ENCODE peak calls at places on chromosomes 11 and 22, in six cellular contexts. K, U, V, I, N and R are unnamed samples.

GRCh38 chr11:31655483-31655882 is 145.9 kb downstream of the ELP4 start:
- DNase-seq in K (no peak), U (no peak), V (no peak), I (peak; percentile 29), N (peak; percentile 43), R (no peak)

GRCh38 chr22:49727881-49728563 is 99.7 kb downstream of the BRD1 start:
- DNase-seq in K (no peak), U (no peak), V (no peak), I (no peak), N (no peak), R (no peak)

GRCh38 chr11:130522284-130522961 is 74.0 kb downstream of the ADAMTS15 start:
- DNase-seq in K (no peak), U (no peak), V (peak; percentile 92), I (peak; percentile 98), N (peak; percentile 90), R (peak; percentile 61)

GRCh38 chr11:125344846-125345705 is 151.0 kb downstream of the FEZ1 start:
- DNase-seq in K (no peak), U (no peak), V (no peak), I (no peak), N (no peak), R (no peak)

GRCh38 chr11:76235233-76236091 is 29.2 kb upstream of the WNT11 start:
- DNase-seq in K (peak; percentile 86), U (peak; percentile 83), V (peak; percentile 96), I (peak; percentile 98), N (peak; percentile 90), R (peak; percentile 97)

GRCh38 chr11:107591098-107591445 is at the start of gene ELMOD1:
- DNase-seq in K (no peak), U (peak; percentile 47), V (peak; percentile 63), I (peak; percentile 56), N (peak; percentile 59), R (peak; percentile 72)

GRCh38 chr22:32613773-32614172 is 139.2 kb downstream of the FBXO7 start:
- DNase-seq in K (no peak), U (no peak), V (no peak), I (no peak), N (no peak), R (no peak)

GRCh38 chr11:848380-848931 is 5.8 kb downstream of the TSPAN4 start:
- DNase-seq in K (peak; percentile 35), U (no peak), V (peak; percentile 65), I (no peak), N (no peak), R (peak; percentile 74)

GRCh38 chr11:67303132-67303988 is at the start of gene SSH3:
- DNase-seq in K (no peak), U (peak; percentile 76), V (peak; percentile 84), I (peak; percentile 87), N (peak; percentile 73), R (peak; percentile 83)

GRCh38 chr11:13215157-13215556 is 62.4 kb upstream of the BMAL1 start:
- DNase-seq in K (no peak), U (no peak), V (no peak), I (no peak), N (peak; percentile 90), R (no peak)

GRCh38 chr11:14583252-14584105 is 60.1 kb upstream of the PDE3B start:
- DNase-seq in K (no peak), U (no peak), V (no peak), I (no peak), N (no peak), R (peak; percentile 9)

GRCh38 chr11:116312560-116313340 is 460.0 kb downstream of the BUD13 start:
- DNase-seq in K (no peak), U (peak; percentile 98), V (no peak), I (no peak), N (peak; percentile 50), R (peak; percentile 97)

GRCh38 chr11:31089117-31089516 is 280.4 kb downstream of the DCDC1 start:
- DNase-seq in K (no peak), U (peak; percentile 17), V (no peak), I (no peak), N (no peak), R (peak; percentile 26)

GRCh38 chr22:49760630-49761571 is 66.8 kb downstream of the BRD1 start:
- DNase-seq in K (no peak), U (no peak), V (peak; percentile 24), I (no peak), N (no peak), R (peak; percentile 69)

GRCh38 chr11:73342633-73343032 is 33.6 kb upstream of the RELT start:
- DNase-seq in K (no peak), U (peak; percentile 41), V (peak; percentile 45), I (no peak), N (no peak), R (peak; percentile 73)